ENCODE peak calls at places on chromosomes 13 and 19, in four cellular contexts. One of them, this sample, is unnamed. For H3K4me1, the result is how much of the 10 kb centered on the place peaks cover.

GRCh38 chr13:90091611-90092010 is 1255.9 kb upstream of the MIR17HG start:
- DNase-seq in GM12878: no peak
- DNase-seq in K562: no peak
- DNase-seq in HepG2: no peak
- DNase-seq in this sample: no peak

GRCh38 chr19:42422092-42422575 is 5.1 kb downstream of the LIPE start:
- DNase-seq in K562: no peak
- DNase-seq in HepG2: no peak
- DNase-seq in GM12878: no peak
- DNase-seq in this sample: no peak

GRCh38 chr13:48121733-48122132 is 26.8 kb upstream of the MED4 start:
- DNase-seq in GM12878: no peak
- DNase-seq in HepG2: no peak
- DNase-seq in K562: no peak
- DNase-seq in this sample: no peak

GRCh38 chr13:32246468-32246867 is 68.7 kb downstream of the ZAR1L start:
- DNase-seq in GM12878: no peak
- DNase-seq in HepG2: peak
- DNase-seq in K562: peak
- DNase-seq in this sample: peak

GRCh38 chr13:29771247-29771646 is 79.2 kb downstream of the UBL3 start:
- DNase-seq in HepG2: peak
- DNase-seq in K562: peak
- DNase-seq in GM12878: no peak
- DNase-seq in this sample: peak

GRCh38 chr13:74570834-74571233 is 436.6 kb upstream of the KLF12 start:
- DNase-seq in K562: no peak
- DNase-seq in GM12878: no peak
- DNase-seq in HepG2: no peak
- DNase-seq in this sample: no peak

GRCh38 chr13:89163081-89163480 is 1491.9 kb downstream of the SLITRK5 start:
- DNase-seq in GM12878: no peak
- DNase-seq in K562: no peak
- DNase-seq in HepG2: no peak
- DNase-seq in this sample: no peak

GRCh38 chr13:35927554-35927953 is 203.6 kb downstream of the DCLK1 start:
- DNase-seq in GM12878: no peak
- DNase-seq in HepG2: no peak
- DNase-seq in K562: peak
- DNase-seq in this sample: peak

GRCh38 chr19:17455711-17456123 is 5.0 kb downstream of the NXNL1 start:
- DNase-seq in GM12878: no peak
- DNase-seq in K562: no peak
- DNase-seq in HepG2: no peak
- DNase-seq in this sample: no peak

GRCh38 chr19:40523322-40524047 is 53.2 kb upstream of the SHKBP1 start:
- DNase-seq in GM12878: no peak
- DNase-seq in HepG2: peak
- DNase-seq in K562: peak
- DNase-seq in this sample: peak

GRCh38 chr13:113857531-113858195 is 6.2 kb downstream of the GAS6 start:
- DNase-seq in K562: no peak
- DNase-seq in HepG2: no peak
- DNase-seq in GM12878: no peak
- DNase-seq in this sample: no peak

GRCh38 chr19:21901861-21902260 is 65.9 kb upstream of the ZNF43 start:
- DNase-seq in HepG2: no peak
- DNase-seq in GM12878: no peak
- DNase-seq in K562: no peak
- DNase-seq in this sample: no peak

GRCh38 chr13:98262307-98262706 is 85.2 kb upstream of the RNF113B start:
- DNase-seq in GM12878: no peak
- DNase-seq in K562: no peak
- DNase-seq in HepG2: no peak
- DNase-seq in this sample: no peak

GRCh38 chr13:112434032-112434431 is 57.9 kb downstream of the SPACA7 start:
- DNase-seq in K562: no peak
- DNase-seq in HepG2: no peak
- DNase-seq in GM12878: no peak
- DNase-seq in this sample: no peak

DNA sequence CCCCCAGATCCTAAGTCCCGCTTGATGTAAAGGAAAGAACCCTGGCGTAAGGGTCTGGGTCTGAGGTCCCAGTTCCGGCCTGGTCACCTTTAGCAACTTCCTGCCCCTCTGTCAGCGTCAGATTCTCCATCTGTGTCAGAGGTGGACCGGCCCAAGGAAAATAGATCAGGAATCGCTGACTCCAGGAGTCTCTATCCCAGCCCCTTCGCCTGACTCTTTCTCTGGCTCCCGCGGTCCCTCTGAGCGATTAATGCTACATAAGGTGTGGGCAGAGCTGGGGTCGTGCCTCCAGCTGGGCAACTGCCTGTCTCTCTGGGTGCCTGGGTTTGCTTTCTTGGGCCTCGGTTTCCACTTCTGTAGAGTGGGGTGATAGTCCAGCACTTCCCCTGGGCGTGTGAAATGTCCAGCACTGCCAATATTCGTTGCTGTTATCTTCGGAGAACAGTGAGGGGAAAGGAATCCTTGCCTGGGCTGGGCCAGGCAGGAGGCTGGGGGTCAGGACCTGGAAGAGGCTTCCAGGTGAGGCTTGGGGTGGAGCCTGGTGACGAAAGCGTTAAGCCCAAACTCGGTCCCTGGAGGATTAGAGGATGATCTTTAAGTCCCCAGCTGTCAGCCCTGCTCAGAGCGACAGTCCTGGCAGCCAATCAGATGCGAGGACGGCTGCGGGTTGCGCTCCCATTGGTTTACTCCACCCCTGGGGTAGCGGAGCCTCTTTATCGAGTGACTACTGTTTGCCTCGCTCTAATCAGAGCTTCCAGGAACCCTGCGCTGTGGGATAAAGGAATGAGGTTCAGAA is 767 bp downstream of the ABCA7 start:
- DNase-seq in K562: peak
- DNase-seq in GM12878: peak
- DNase-seq in HepG2: peak
- DNase-seq in this sample: peak
- H2AFZ ChIP-seq in K562: peak
- H2AFZ ChIP-seq in GM12878: peak
- H2AFZ ChIP-seq in HepG2: no peak
- H2AFZ ChIP-seq in this sample: peak

GRCh38 chr13:30870049-30870884 is 35.8 kb upstream of the MEDAG start:
- DNase-seq in GM12878: no peak
- DNase-seq in HepG2: no peak
- DNase-seq in K562: peak
- DNase-seq in this sample: peak

GRCh38 chr13:30872685-30873443 is 33.2 kb upstream of the MEDAG start:
- DNase-seq in HepG2: peak
- DNase-seq in GM12878: no peak
- DNase-seq in K562: no peak
- DNase-seq in this sample: peak

GRCh38 chr13:30872195-30872594 is 33.9 kb upstream of the MEDAG start:
- DNase-seq in HepG2: no peak
- DNase-seq in K562: no peak
- DNase-seq in GM12878: no peak
- DNase-seq in this sample: peak

GRCh38 chr13:30870916-30871712 is 35.0 kb upstream of the MEDAG start:
- DNase-seq in GM12878: no peak
- DNase-seq in HepG2: no peak
- DNase-seq in K562: no peak
- DNase-seq in this sample: no peak

GRCh38 chr13:30871713-30872029 is 34.4 kb upstream of the MEDAG start:
- DNase-seq in HepG2: no peak
- DNase-seq in GM12878: no peak
- DNase-seq in K562: no peak
- DNase-seq in this sample: peak
- H3K4me1 ChIP-seq in HepG2: under half
- H3K4me1 ChIP-seq in GM12878: under half
- H3K4me1 ChIP-seq in K562: under half
- H3K4me1 ChIP-seq in this sample: under half

GRCh38 chr13:23678768-23679167 is 108.6 kb downstream of the TNFRSF19 start:
- DNase-seq in GM12878: no peak
- DNase-seq in K562: no peak
- DNase-seq in HepG2: peak
- DNase-seq in this sample: no peak
- TF ChIP-seq MYC in GM12878: no peak
- TF ChIP-seq MYC in K562: no peak
- TF ChIP-seq MYC in HepG2: no peak
- TF ChIP-seq MYC in this sample: no peak

GRCh38 chr19:34900245-34900644 is 26.5 kb upstream of the ZNF30 start:
- DNase-seq in HepG2: no peak
- DNase-seq in K562: no peak
- DNase-seq in GM12878: no peak
- DNase-seq in this sample: no peak

GRCh38 chr19:34904521-34904845 is 22.2 kb upstream of the ZNF30 start:
- DNase-seq in K562: no peak
- DNase-seq in HepG2: no peak
- DNase-seq in GM12878: no peak
- DNase-seq in this sample: no peak

DNA sequence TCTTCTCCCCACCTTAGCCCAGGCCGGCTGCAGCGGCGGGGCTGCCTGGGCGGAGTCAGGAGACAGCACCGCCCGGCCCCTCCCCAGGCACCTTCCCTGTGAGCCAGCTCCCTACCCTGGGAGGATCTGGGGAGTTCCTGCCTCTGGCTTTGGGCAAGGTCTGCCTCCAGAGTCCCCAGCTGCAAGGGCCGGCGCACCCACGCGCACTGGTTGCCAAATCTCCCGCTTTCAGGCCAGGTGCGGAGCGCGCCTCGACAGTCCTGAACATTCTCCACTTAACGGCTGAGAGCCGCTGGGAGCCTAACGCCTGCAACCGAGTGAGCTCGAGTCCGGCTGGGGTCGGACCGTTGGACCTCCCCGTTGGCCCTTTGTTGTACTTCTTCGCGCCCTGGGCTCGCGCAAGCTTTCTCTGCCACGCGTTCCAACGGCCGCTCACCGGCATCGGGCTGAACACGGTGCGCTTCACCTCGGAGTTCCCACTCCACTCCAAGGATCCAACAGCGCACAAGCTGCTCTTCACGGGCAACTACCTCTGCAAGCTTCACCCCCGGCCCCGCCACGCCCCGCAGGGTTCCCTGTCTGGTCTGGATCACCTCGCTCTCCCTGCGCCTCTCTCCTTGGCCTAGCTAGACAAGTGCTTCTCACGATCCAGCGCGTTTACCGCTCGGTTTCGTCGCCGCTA is 21.7 kb upstream of the ZNF30 start:
- DNase-seq in K562: no peak
- DNase-seq in HepG2: no peak
- DNase-seq in GM12878: no peak
- DNase-seq in this sample: no peak
- H2AFZ ChIP-seq in K562: peak
- H2AFZ ChIP-seq in HepG2: no peak
- H2AFZ ChIP-seq in GM12878: no peak
- H2AFZ ChIP-seq in this sample: no peak

GRCh38 chr13:43240278-43240677 is 216.9 kb downstream of the DNAJC15 start:
- DNase-seq in GM12878: peak
- DNase-seq in HepG2: no peak
- DNase-seq in K562: no peak
- DNase-seq in this sample: no peak

GRCh38 chr13:43238341-43239083 is 215.1 kb downstream of the DNAJC15 start:
- DNase-seq in K562: no peak
- DNase-seq in GM12878: no peak
- DNase-seq in HepG2: no peak
- DNase-seq in this sample: no peak

GRCh38 chr13:43239441-43239840 is 216.1 kb downstream of the DNAJC15 start:
- DNase-seq in HepG2: no peak
- DNase-seq in GM12878: no peak
- DNase-seq in K562: no peak
- DNase-seq in this sample: no peak

GRCh38 chr13:43235028-43235427 is 211.6 kb downstream of the DNAJC15 start:
- DNase-seq in HepG2: no peak
- DNase-seq in GM12878: no peak
- DNase-seq in K562: no peak
- DNase-seq in this sample: no peak

DNA sequence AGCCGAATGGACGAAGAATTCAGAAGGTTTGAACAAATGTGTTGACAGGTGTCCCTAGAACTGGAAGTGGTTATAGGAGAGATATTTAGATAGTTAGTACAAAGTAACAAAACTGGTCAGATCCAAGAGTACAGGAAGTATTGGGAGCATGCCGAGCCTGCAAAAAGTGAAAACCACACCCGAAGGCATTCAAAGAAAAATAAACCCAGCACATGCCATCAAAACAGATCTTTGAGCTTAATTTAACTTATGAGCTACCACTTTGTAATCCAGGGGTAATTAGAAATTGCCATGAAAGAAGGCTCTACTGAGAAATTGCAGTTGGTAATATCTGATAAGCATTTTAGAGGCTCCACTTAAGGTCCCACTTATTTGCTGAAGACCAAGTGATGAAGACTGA is 214.2 kb downstream of the DNAJC15 start:
- DNase-seq in K562: no peak
- DNase-seq in GM12878: no peak
- DNase-seq in HepG2: no peak
- DNase-seq in this sample: no peak
- H3K4me1 ChIP-seq in K562: under half
- H3K4me1 ChIP-seq in GM12878: under half
- H3K4me1 ChIP-seq in HepG2: under half
- H3K4me1 ChIP-seq in this sample: under half

GRCh38 chr19:2543463-2544442 is 67.8 kb downstream of the GADD45B start:
- DNase-seq in GM12878: no peak
- DNase-seq in HepG2: peak
- DNase-seq in K562: peak
- DNase-seq in this sample: peak

GRCh38 chr19:2540251-2540645 is 64.3 kb downstream of the GADD45B start:
- DNase-seq in GM12878: no peak
- DNase-seq in K562: no peak
- DNase-seq in HepG2: no peak
- DNase-seq in this sample: no peak

GRCh38 chr19:2538096-2538757 is 62.3 kb downstream of the GADD45B start:
- DNase-seq in GM12878: no peak
- DNase-seq in HepG2: no peak
- DNase-seq in K562: no peak
- DNase-seq in this sample: no peak

GRCh38 chr19:2542341-2543069 is 66.6 kb downstream of the GADD45B start:
- DNase-seq in GM12878: no peak
- DNase-seq in K562: no peak
- DNase-seq in HepG2: peak
- DNase-seq in this sample: peak

DNA sequence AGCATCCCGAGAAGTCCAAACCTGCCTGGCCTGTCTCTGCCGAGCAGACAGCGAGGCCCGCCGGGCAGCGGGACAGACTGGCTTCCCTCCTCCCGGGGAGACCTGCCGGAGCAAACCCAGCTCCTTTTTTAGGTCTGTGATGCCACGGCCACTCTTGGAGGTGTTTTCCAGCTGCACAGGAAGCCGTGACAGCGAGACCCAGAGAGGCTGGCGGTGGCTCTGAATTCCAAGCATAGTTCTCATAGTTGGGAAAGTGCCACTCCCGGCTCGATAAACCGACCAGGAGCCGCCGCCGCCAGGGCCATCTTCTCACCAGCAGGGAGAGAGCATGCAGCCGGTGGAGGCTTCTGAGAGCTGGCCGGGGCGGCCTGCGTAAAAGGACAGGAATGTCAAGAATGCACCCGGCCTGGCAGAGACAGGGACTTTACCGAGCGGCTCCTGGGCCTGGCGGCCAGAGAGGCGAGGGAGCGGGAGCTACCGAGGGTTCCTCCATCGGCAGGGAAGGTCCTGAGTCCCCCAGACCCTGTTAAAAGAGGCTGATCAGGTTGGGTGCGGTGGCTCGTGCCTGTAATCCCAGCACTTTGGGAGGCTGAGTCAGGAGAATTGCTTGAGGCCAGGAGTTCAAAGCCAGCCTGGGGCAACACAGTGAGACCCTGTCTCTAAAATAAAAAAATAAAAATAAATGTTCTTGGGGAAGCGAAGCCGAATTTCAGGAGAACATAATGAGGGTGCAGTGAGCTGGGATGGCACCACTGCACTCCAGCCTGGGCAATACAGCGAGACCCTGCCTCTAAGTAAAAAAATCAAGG is 64.9 kb downstream of the GADD45B start:
- DNase-seq in GM12878: no peak
- DNase-seq in HepG2: peak
- DNase-seq in K562: no peak
- DNase-seq in this sample: peak
- TF ChIP-seq MYC in GM12878: no peak
- TF ChIP-seq MYC in HepG2: peak
- TF ChIP-seq MYC in K562: no peak
- TF ChIP-seq MYC in this sample: no peak

This sample was measured in endothelial cell of umbilical vein.